ENCODE peak calls at places on chromosome 22, in five cellular contexts. One of them, this sample, is unnamed.

GRCh38 chr22:31248965-31249940 is 37.2 kb downstream of the LIMK2 start:
- DNase-seq in K562: no peak
- DNase-seq in GM12891: no peak
- DNase-seq in H1: no peak
- DNase-seq in SK-N-SH: no peak
- DNase-seq in this sample: no peak

GRCh38 chr22:29032014-29032475 is 29.6 kb downstream of the C22orf31 start:
- DNase-seq in H1: no peak
- DNase-seq in GM12891: no peak
- DNase-seq in K562: peak
- DNase-seq in SK-N-SH: peak
- DNase-seq in this sample: no peak

GRCh38 chr22:20509344-20510047 is 2.1 kb downstream of the MED15 start:
- DNase-seq in GM12891: no peak
- DNase-seq in SK-N-SH: peak
- DNase-seq in H1: no peak
- DNase-seq in K562: peak
- DNase-seq in this sample: no peak

GRCh38 chr22:28560005-28560742 is 119.5 kb downstream of the TTC28 start:
- DNase-seq in H1: no peak
- DNase-seq in SK-N-SH: no peak
- DNase-seq in K562: peak
- DNase-seq in GM12891: no peak
- DNase-seq in this sample: no peak

GRCh38 chr22:38824587-38824986 is 19.2 kb downstream of the NPTXR start:
- DNase-seq in GM12891: peak
- DNase-seq in H1: peak
- DNase-seq in K562: peak
- DNase-seq in SK-N-SH: no peak
- DNase-seq in this sample: peak

GRCh38 chr22:36756746-36757607 is 18.9 kb downstream of the IFT27 start:
- DNase-seq in GM12891: no peak
- DNase-seq in K562: no peak
- DNase-seq in SK-N-SH: no peak
- DNase-seq in H1: no peak
- DNase-seq in this sample: no peak

GRCh38 chr22:45499746-45500145 is 2.9 kb upstream of the FBLN1 start:
- DNase-seq in K562: no peak
- DNase-seq in SK-N-SH: no peak
- DNase-seq in GM12891: no peak
- DNase-seq in H1: no peak
- DNase-seq in this sample: no peak

GRCh38 chr22:32880906-32881596 is 79.5 kb downstream of the TIMP3 start:
- DNase-seq in SK-N-SH: peak
- DNase-seq in K562: peak
- DNase-seq in H1: no peak
- DNase-seq in GM12891: no peak
- DNase-seq in this sample: no peak

GRCh38 chr22:31079095-31079642 is 1.9 kb upstream of the SMTN start:
- DNase-seq in H1: peak
- DNase-seq in SK-N-SH: peak
- DNase-seq in GM12891: no peak
- DNase-seq in K562: no peak
- DNase-seq in this sample: no peak

GRCh38 chr22:36860821-36861659 is at the start of gene NCF4:
- DNase-seq in GM12891: peak
- DNase-seq in K562: no peak
- DNase-seq in H1: no peak
- DNase-seq in SK-N-SH: no peak
- DNase-seq in this sample: peak

GRCh38 chr22:35995772-35996171 is 32.9 kb downstream of the RBFOX2 start:
- DNase-seq in K562: peak
- DNase-seq in GM12891: no peak
- DNase-seq in H1: no peak
- DNase-seq in SK-N-SH: no peak
- DNase-seq in this sample: no peak

GRCh38 chr22:37314315-37315046 is 32.2 kb downstream of the CYTH4 start:
- DNase-seq in H1: no peak
- DNase-seq in GM12891: no peak
- DNase-seq in K562: no peak
- DNase-seq in SK-N-SH: no peak
- DNase-seq in this sample: no peak

GRCh38 chr22:33806191-33806590 is 114.1 kb downstream of the LARGE1 start:
- DNase-seq in K562: no peak
- DNase-seq in SK-N-SH: no peak
- DNase-seq in GM12891: peak
- DNase-seq in H1: no peak
- DNase-seq in this sample: peak

GRCh38 chr22:25774575-25775026 is 32.6 kb downstream of the MYO18B start:
- DNase-seq in K562: no peak
- DNase-seq in H1: peak
- DNase-seq in SK-N-SH: peak
- DNase-seq in GM12891: peak
- DNase-seq in this sample: no peak

GRCh38 chr22:24376606-24377005 is 50.8 kb upstream of the ADORA2A start:
- DNase-seq in H1: no peak
- DNase-seq in SK-N-SH: no peak
- DNase-seq in GM12891: no peak
- DNase-seq in K562: no peak
- DNase-seq in this sample: no peak

DNA sequence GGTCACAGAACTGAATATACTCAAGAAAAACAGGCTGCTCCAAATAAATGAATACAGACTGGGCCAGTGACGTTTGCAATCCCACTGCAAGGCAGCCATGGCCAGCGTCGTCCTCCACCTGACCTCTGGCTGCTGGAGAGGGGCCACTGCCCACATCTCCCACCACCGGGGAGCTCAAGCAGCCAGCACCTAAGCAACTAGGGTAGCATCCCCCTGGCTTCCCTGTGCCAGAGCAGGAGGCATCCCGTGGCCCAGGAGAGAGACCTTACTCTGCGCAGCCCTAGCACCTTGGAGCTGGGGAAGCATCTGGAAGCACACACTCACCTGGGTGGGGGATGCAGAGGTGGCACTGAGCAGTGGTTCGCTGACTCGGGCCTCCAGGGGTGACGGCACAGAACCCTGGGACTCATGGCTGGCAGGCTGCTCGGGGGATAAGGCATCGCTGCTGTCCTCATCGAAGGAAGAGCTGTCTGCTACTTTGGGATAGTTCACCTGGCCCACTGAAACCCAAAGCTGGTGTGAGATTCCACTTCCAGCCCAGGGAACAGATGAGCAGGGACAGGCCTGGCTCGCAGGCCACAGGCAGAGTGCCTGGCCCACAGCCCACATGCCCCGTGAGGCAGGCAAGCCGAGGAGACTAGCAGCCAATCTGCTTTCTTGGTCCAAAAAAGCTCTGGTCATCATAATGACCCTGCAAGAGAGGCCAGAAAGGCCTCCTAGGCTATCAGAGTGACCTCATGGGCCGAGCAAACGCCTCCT is 53.7 kb downstream of the SGSM3 start:
- DNase-seq in GM12891: no peak
- DNase-seq in K562: no peak
- DNase-seq in SK-N-SH: no peak
- DNase-seq in H1: no peak
- DNase-seq in this sample: no peak
- TF ChIP-seq TAF1 in GM12891: no peak
- TF ChIP-seq TAF1 in K562: no peak
- TF ChIP-seq TAF1 in SK-N-SH: no peak
- TF ChIP-seq TAF1 in H1: no peak
- TF ChIP-seq TAF1 in this sample: no peak

GRCh38 chr22:21834869-21835268 is 32.6 kb downstream of the MAPK1 start:
- DNase-seq in SK-N-SH: no peak
- DNase-seq in K562: no peak
- DNase-seq in H1: no peak
- DNase-seq in GM12891: no peak
- DNase-seq in this sample: no peak

GRCh38 chr22:21840236-21840823 is 27.1 kb downstream of the MAPK1 start:
- DNase-seq in GM12891: no peak
- DNase-seq in H1: no peak
- DNase-seq in K562: no peak
- DNase-seq in SK-N-SH: no peak
- DNase-seq in this sample: no peak

GRCh38 chr22:21835378-21835777 is 32.1 kb downstream of the MAPK1 start:
- DNase-seq in H1: no peak
- DNase-seq in GM12891: no peak
- DNase-seq in SK-N-SH: no peak
- DNase-seq in K562: no peak
- DNase-seq in this sample: no peak

GRCh38 chr22:21839765-21840140 is 27.7 kb downstream of the MAPK1 start:
- DNase-seq in SK-N-SH: no peak
- DNase-seq in K562: no peak
- DNase-seq in H1: no peak
- DNase-seq in GM12891: no peak
- DNase-seq in this sample: no peak

DNA sequence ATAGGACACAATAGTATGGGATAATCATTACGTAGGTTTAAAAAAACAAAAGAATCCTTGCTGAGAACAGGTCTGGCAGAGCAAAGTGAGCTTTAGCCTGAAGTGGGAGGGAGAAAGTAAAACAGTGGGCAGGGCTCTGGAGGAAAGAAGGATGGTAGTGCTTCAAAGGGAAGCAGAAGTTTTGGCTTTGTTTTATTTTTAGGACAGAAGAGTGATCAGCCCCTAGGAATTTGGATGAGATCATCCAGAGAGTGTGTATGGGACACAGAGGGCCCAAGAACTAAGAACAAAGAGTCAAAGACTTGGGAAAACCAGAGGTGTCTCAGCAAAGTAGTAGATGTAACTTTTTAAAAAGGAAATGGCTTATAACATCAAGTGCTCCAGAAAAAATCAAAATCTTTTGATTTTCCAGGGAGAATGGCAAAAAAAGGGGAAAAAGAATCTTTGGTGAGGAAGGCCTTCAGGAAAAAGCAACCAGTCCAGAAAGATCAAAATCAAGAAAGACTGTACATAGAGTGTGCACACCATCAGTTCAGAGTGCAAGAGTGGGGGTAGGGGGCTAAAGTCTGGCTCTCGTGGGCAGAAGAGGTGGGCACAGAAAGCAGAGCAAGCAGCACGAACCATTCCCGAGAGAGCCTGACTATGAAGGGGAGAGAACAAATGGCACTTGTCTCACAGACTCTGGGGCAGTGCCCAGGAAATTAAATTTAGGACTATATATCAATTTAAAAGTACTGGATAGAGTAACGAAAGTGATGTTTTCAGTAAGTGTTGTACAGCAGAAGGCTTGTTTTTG is 30.1 kb downstream of the MAPK1 start:
- DNase-seq in K562: no peak
- DNase-seq in H1: no peak
- DNase-seq in GM12891: no peak
- DNase-seq in SK-N-SH: no peak
- DNase-seq in this sample: no peak
- TF ChIP-seq TAF1 in K562: no peak
- TF ChIP-seq TAF1 in H1: no peak
- TF ChIP-seq TAF1 in GM12891: no peak
- TF ChIP-seq TAF1 in SK-N-SH: no peak
- TF ChIP-seq TAF1 in this sample: no peak

GRCh38 chr22:22773427-22773826 is 114.2 kb upstream of the IGLL5 start:
- DNase-seq in GM12891: no peak
- DNase-seq in SK-N-SH: no peak
- DNase-seq in K562: no peak
- DNase-seq in H1: no peak
- DNase-seq in this sample: no peak

GRCh38 chr22:22772883-22773282 is 114.7 kb upstream of the IGLL5 start:
- DNase-seq in SK-N-SH: no peak
- DNase-seq in K562: no peak
- DNase-seq in H1: no peak
- DNase-seq in GM12891: no peak
- DNase-seq in this sample: no peak

GRCh38 chr22:22771696-22772377 is 115.8 kb upstream of the IGLL5 start:
- DNase-seq in SK-N-SH: no peak
- DNase-seq in GM12891: no peak
- DNase-seq in H1: no peak
- DNase-seq in K562: no peak
- DNase-seq in this sample: no peak

GRCh38 chr22:22770881-22771280 is 116.7 kb upstream of the IGLL5 start:
- DNase-seq in K562: no peak
- DNase-seq in GM12891: no peak
- DNase-seq in H1: no peak
- DNase-seq in SK-N-SH: no peak
- DNase-seq in this sample: no peak

DNA sequence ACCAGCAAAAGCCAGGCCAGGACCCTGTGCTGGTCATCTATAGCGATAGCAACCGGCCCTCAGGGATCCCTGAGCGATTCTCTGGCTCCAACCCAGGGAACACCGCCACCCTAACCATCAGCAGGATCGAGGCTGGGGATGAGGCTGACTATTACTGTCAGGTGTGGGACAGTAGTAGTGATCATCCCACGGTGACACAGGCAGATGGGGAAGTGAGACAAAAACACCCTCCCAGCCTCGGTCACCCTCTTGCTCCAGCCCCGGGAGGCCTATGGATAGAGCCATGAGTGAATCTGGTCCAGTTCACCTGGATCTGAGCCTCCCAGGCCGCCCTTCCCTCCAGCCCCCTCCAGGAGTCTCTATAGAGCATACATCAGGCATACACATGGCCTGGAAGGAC is 115.2 kb upstream of the IGLL5 start:
- DNase-seq in K562: no peak
- DNase-seq in SK-N-SH: no peak
- DNase-seq in GM12891: no peak
- DNase-seq in H1: no peak
- DNase-seq in this sample: no peak
- TF ChIP-seq TAF1 in K562: no peak
- TF ChIP-seq TAF1 in SK-N-SH: no peak
- TF ChIP-seq TAF1 in GM12891: no peak
- TF ChIP-seq TAF1 in H1: no peak
- TF ChIP-seq TAF1 in this sample: no peak

GRCh38 chr22:19067696-19068348 is 54.4 kb downstream of the DGCR2 start:
- DNase-seq in GM12891: no peak
- DNase-seq in H1: no peak
- DNase-seq in SK-N-SH: no peak
- DNase-seq in K562: no peak
- DNase-seq in this sample: no peak
- TF ChIP-seq TAF1 in GM12891: no peak
- TF ChIP-seq TAF1 in H1: no peak
- TF ChIP-seq TAF1 in SK-N-SH: no peak
- TF ChIP-seq TAF1 in K562: no peak
- TF ChIP-seq TAF1 in this sample: no peak

GRCh38 chr22:26892401-26893033 is 235.1 kb downstream of the MIAT start:
- DNase-seq in GM12891: no peak
- DNase-seq in K562: no peak
- DNase-seq in H1: peak
- DNase-seq in SK-N-SH: no peak
- DNase-seq in this sample: no peak
- TF ChIP-seq TAF1 in GM12891: no peak
- TF ChIP-seq TAF1 in K562: no peak
- TF ChIP-seq TAF1 in H1: no peak
- TF ChIP-seq TAF1 in SK-N-SH: no peak
- TF ChIP-seq TAF1 in this sample: no peak

DNA sequence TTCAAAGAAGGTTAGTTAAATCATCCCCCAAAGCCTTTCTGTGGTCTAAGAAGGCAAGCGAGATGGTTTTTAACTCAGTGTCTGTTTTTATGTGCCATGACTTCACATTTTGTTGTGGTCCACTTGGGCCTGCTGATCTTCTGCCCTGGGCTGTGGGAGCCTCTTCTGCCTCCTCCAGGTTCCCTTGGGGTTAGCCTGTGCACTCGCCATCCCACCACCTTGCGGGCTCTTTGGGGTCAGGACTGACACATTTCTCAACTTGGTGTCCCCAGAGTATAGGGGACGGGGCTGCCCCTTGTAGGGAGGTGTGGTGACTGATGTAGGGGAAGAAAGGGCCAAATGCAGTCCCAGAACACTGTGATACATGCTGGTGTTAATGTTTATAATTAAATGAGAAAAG is 207.0 kb downstream of the TBC1D22A start:
- DNase-seq in H1: no peak
- DNase-seq in K562: no peak
- DNase-seq in SK-N-SH: no peak
- DNase-seq in GM12891: peak
- DNase-seq in this sample: peak
- TF ChIP-seq TAF1 in H1: no peak
- TF ChIP-seq TAF1 in K562: no peak
- TF ChIP-seq TAF1 in SK-N-SH: no peak
- TF ChIP-seq TAF1 in GM12891: no peak
- TF ChIP-seq TAF1 in this sample: no peak

This sample was measured in GM12892.